ENCODE peak calls at places on chromosomes 4 and X, in ten cellular contexts. C, M, Z, O, Q, W, I, J, S and E are unnamed samples.
A peak's percentile ranks its signal among the peaks of the same experiment; 100 is the strongest.

GRCh38 chrX:141760761-141761160 is 62.2 kb upstream of the SPANXD start:
- DNase-seq in C (no peak), M (no peak), Z (no peak), O (no peak), Q (no peak), W (peak; percentile 1), I (no peak), J (no peak), S (no peak), E (no peak)

GRCh38 chrX:10111364-10112148 is 45.2 kb upstream of the CLCN4 start:
- DNase-seq in C (no peak), M (no peak), Z (no peak), O (no peak), Q (peak; percentile 77), W (peak; percentile 17), I (no peak), J (no peak), S (no peak), E (no peak)

GRCh38 chr4:185304944-185305690 is 90.6 kb downstream of the LRP2BP start:
- DNase-seq in C (no peak), M (no peak), Z (peak; percentile 48), O (peak; percentile 43), Q (no peak), W (peak; percentile 18), I (no peak), J (no peak), S (no peak), E (peak; percentile 1)

GRCh38 chr4:173272987-173273386 is 61.2 kb downstream of the HMGB2 start:
- DNase-seq in C (no peak), M (no peak), Z (no peak), O (no peak), Q (no peak), W (no peak), I (no peak), J (no peak), S (no peak), E (no peak)

GRCh38 chrX:115460565-115460888 is 100.4 kb upstream of the PLS3 start:
- DNase-seq in C (no peak), M (no peak), Z (no peak), O (no peak), Q (no peak), W (peak; percentile 84), I (no peak), J (no peak), S (no peak), E (peak; percentile 9)

GRCh38 chr4:65083076-65083475 is 587.2 kb downstream of the EPHA5 start:
- DNase-seq in C (no peak), M (no peak), Z (peak; percentile 82), O (no peak), Q (no peak), W (no peak), I (peak; percentile 17), J (no peak), S (no peak), E (no peak)

GRCh38 chr4:136383126-136383525 is 1149.2 kb downstream of the PCDH18 start:
- DNase-seq in C (no peak), M (no peak), Z (no peak), O (no peak), Q (no peak), W (no peak), I (peak; percentile 42), J (no peak), S (no peak), E (no peak)

GRCh38 chrX:17377047-17377692 is 2.2 kb downstream of the NHS start:
- DNase-seq in C (no peak), M (peak; percentile 13), Z (peak; percentile 36), O (no peak), Q (peak; percentile 66), W (peak; percentile 1), I (no peak), J (no peak), S (peak; percentile 62), E (no peak)

DNA sequence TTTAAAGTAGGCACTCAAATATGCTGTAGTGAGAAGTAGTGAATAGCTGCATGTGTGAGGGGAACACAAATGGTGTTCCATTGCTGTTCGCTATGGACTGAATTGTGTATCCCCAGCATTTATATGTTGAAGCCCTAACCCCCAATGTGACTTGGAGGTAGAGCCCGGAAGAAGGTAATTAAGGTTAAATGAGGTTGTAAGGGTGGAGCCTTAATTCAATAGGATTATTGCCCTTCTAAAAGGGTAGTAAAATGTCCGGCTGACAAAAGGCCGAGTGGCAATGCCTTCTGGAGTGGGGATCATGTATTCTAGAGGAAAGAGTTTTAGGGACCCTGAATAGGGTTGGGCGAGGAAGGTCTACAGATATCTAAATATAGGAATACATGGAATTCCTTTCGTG is 168.9 kb upstream of the NUDT10 start:
- DNase-seq in C (no peak), M (no peak), Z (no peak), O (no peak), Q (no peak), W (no peak), I (no peak), J (no peak), S (no peak), E (no peak)
- H3K27me3 ChIP-seq in C (no peaks in the 10 kb centered on the region), M (no peaks in the 10 kb centered on the region), Z (no peaks in the 10 kb centered on the region), O (peaks cover 4% of the 10 kb centered on the region), Q (no peaks in the 10 kb centered on the region), W (no peaks in the 10 kb centered on the region), I (no peaks in the 10 kb centered on the region), J (no peaks in the 10 kb centered on the region), S (no peaks in the 10 kb centered on the region), E (no peaks in the 10 kb centered on the region)

DNA sequence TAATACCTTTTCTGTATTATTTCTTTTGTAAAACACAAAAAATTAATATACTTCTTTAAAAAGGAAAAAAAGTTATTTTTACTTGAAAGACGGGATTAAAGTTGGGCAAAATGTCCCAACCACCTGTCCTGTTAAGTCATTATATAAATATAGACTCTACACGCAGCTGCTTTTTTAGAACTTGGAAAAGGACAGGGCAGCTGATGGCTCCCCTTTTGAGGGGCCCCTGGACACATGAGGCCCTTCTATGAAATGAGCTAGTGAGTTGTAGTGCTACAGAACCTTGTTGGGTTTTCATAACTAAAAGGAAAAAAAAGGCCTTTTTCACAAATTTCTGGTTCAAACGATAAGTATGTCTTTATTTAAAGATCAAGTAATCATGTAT is 603 bp upstream of the BEX2 start:
- DNase-seq in C (no peak), M (no peak), Z (no peak), O (no peak), Q (no peak), W (no peak), I (no peak), J (no peak), S (no peak), E (no peak)
- H3K4me3 ChIP-seq in C (no peak overlapping the region), M (peak overlapping the region; percentile 47), Z (peak overlapping the region; percentile 85), O (no peak overlapping the region), Q (no peak overlapping the region), W (no peak overlapping the region), I (no peak overlapping the region), J (no peak overlapping the region), S (no peak overlapping the region), E (no peak overlapping the region)

DNA sequence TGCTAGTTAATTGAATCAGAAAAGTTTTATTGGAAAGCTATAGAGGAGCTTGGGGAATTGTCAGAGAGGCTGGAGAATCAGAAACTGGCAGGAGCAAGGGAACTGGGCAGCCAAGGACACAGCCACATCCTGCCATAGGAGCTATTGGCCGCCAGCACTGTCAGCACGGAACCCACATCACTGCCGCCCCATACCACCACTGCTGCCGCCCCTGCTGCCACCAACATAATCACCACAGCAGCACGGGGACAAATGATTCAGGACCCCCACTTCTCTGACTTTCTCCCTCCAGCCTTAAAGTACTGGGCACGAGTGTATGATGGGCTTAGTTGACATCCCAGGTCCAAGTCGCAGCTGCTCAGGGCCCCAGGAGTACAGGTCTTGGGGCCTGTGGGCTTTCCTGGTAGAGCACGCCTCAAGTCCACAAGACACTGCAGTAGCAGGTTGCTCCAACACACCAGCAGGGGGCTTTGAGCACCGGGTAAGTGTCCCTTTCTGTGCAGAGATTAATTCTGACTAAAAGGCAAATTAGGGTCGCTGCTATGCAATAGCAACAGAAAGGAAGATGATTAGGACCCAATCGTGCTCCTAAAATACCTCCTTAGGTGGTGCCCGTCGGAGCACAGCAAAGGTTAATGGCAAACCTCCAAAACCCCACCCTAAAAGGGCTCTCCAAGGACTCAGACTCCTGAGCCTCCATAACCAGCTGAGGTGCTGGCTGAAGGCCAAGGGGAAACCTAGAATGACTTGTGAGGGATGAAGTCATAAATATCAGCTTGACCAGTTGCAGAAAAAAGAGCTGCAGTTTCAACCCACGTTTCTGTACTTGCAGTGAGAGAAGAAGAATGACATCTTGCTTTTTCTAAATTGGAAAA is 6.8 kb downstream of the PJA1 start:
- DNase-seq in C (peak; percentile 31), M (peak; percentile 75), Z (peak; percentile 66), O (peak; percentile 83), Q (peak; percentile 76), W (peak; percentile 71), I (peak; percentile 63), J (no peak), S (peak; percentile 39), E (peak; percentile 59)
- H3K36me3 ChIP-seq in C (no peaks in the 10 kb centered on the region), M (no peaks in the 10 kb centered on the region), Z (no peaks in the 10 kb centered on the region), O (peaks cover 22% of the 10 kb centered on the region), Q (no peaks in the 10 kb centered on the region), W (peaks cover 2% of the 10 kb centered on the region), I (no peaks in the 10 kb centered on the region), J (peaks cover 4% of the 10 kb centered on the region), S (no peaks in the 10 kb centered on the region), E (no peaks in the 10 kb centered on the region)

DNA sequence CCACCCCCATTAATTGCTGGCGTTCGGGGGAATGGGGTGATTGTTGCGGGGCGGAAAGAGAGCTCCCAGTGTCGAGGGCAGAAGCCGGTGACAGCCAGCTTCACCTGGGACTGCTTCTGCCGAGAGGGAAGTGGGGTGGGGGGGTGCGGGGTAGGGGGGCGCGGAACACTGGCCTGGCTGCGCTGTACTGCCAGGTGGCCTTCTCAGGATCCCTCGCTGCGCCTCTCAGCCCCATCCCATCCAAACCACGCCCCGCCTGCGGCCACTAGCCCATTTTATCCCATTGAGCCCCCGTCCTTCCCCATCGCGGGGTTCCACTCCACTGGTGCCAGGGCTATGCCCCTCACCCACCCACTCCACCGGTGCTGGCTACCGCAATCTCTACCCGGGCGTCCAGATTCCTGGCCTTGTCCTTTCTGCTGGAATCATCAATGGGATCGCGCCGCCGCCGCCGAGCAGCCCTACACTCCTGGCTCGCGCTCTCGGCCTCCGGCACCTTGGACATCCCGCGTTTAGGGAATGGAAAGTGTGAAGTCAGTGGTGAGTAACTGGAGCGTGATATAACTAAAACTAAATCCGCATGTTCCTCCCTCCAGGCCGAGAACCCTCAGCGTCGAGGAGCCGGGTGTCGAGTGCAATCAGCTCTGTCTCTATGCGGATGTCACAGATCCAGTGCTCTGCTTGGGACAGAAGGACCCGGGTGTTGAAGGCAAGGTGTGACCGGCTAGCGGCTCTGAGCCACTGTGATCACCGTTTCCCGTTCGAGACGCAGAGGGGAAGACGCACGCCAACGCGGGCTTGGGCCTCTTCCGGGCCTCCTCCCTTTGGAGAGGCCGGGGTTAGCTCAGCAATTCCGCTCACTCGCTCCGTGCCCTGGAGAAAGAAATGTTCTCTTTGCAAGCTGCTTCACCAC is 20.5 kb downstream of the NKX3-2 start:
- DNase-seq in C (no peak), M (no peak), Z (no peak), O (no peak), Q (no peak), W (no peak), I (no peak), J (no peak), S (no peak), E (no peak)
- H3K27me3 ChIP-seq in C (peaks cover 10% of the 10 kb centered on the region), M (no peaks in the 10 kb centered on the region), Z (peaks cover 100% of the 10 kb centered on the region), O (no peaks in the 10 kb centered on the region), Q (no peaks in the 10 kb centered on the region), W (peaks cover 94% of the 10 kb centered on the region), I (peaks cover 80% of the 10 kb centered on the region), J (peaks cover 76% of the 10 kb centered on the region), S (peaks cover 95% of the 10 kb centered on the region), E (no peaks in the 10 kb centered on the region)

DNA sequence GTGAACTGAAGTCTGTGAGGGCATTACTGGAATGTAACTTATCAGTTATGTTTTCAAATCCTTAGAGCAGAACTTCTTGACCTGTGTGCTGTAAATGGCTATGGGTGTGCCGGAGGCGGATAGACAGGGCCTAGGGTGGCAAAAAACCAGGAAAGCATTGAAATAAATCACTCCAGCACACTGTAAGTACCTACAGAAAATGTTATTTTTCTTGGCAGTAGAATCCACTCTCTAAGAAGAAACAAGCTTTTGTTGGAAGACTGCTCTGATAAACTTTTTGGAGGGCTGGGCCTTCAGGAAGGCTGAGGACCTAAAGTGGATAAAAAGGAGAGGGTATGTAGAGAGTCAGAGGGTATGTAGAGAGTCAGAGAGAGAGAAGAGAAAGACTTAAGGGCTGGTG is 14.9 kb downstream of the CPE start:
- DNase-seq in C (no peak), M (no peak), Z (no peak), O (no peak), Q (no peak), W (peak; percentile 40), I (no peak), J (no peak), S (no peak), E (no peak)
- H3K4me3 ChIP-seq in C (no peak overlapping the region), M (no peak overlapping the region), Z (no peak overlapping the region), O (no peak overlapping the region), Q (no peak overlapping the region), W (no peak overlapping the region), I (no peak overlapping the region), J (no peak overlapping the region), S (no peak overlapping the region), E (no peak overlapping the region)